ENCODE peak calls at places on chromosomes 16 and 17, in eight cellular contexts. W is uterus, E is IMR-90, R is AG04449, J is bronchial epithelial cell, N is AG09309, B is prostate gland, O is fibroblast of mammary gland. D is an unnamed sample.

GRCh38 chr17:64250211-64250835 is 12.7 kb downstream of the TEX2 start:
- DNase-seq in W (no peak), E (no peak), R (no peak), J (peak), N (no peak), B (peak), O (no peak), D (peak)

GRCh38 chr17:81930142-81931125 is 2.9 kb upstream of the MAFG start:
- DNase-seq in W (no peak), E (no peak), R (no peak), J (no peak), N (no peak), B (no peak), O (no peak), D (no peak)

GRCh38 chr17:17499402-17500145 is 3.4 kb upstream of the RASD1 start:
- DNase-seq in W (no peak), E (no peak), R (no peak), J (no peak), N (no peak), B (no peak), O (no peak), D (no peak)

GRCh38 chr17:43880420-43880991 is 26.8 kb downstream of the MPP2 start:
- DNase-seq in W (no peak), E (no peak), R (no peak), J (peak), N (no peak), B (no peak), O (no peak), D (peak)

GRCh38 chr17:30375661-30376060 is 3.1 kb upstream of the CPD start:
- DNase-seq in W (no peak), E (peak), R (no peak), J (no peak), N (no peak), B (no peak), O (no peak), D (peak)

GRCh38 chr17:62933986-62934385 is 32.0 kb upstream of the TANC2 start:
- DNase-seq in W (no peak), E (no peak), R (no peak), J (no peak), N (no peak), B (no peak), O (peak), D (no peak)

GRCh38 chr17:40952675-40953074 is 14.1 kb downstream of the KRT39 start:
- DNase-seq in W (no peak), E (peak), R (peak), J (peak), N (peak), B (no peak), O (peak), D (peak)

GRCh38 chr16:72474511-72475123 is 302.7 kb upstream of the PMFBP1 start:
- DNase-seq in W (no peak), E (peak), R (peak), J (peak), N (peak), B (no peak), O (peak), D (peak)

GRCh38 chr17:3754458-3755334 is 31.0 kb downstream of the HASPIN start:
- DNase-seq in W (no peak), E (no peak), R (no peak), J (peak), N (no peak), B (peak), O (peak), D (peak)

GRCh38 chr16:12095275-12096161 is 119.0 kb downstream of the SNX29 start:
- DNase-seq in W (peak), E (peak), R (no peak), J (peak), N (no peak), B (peak), O (peak), D (peak)

GRCh38 chr16:2783581-2784375 is 3.6 kb downstream of the PRSS33 start:
- DNase-seq in W (peak), E (no peak), R (no peak), J (no peak), N (no peak), B (no peak), O (no peak), D (no peak)

GRCh38 chr16:9128346-9129342 is 37.2 kb downstream of the HAPSTR1 start:
- DNase-seq in W (no peak), E (no peak), R (no peak), J (no peak), N (no peak), B (no peak), O (no peak), D (peak)

GRCh38 chr17:2137342-2138098 is 82.6 kb downstream of the HIC1 start:
- DNase-seq in W (no peak), E (peak), R (no peak), J (peak), N (peak), B (peak), O (peak), D (peak)

GRCh38 chr17:10649031-10649430 is 8.1 kb downstream of the MYH3 start:
- DNase-seq in W (no peak), E (peak), R (peak), J (peak), N (peak), B (no peak), O (peak), D (peak)

GRCh38 chr16:85619089-85619850 is 6.1 kb downstream of the GSE1 start:
- DNase-seq in W (no peak), E (no peak), R (no peak), J (no peak), N (no peak), B (no peak), O (no peak), D (no peak)

GRCh38 chr17:60724647-60725046 is 47.0 kb downstream of the BCAS3 start:
- DNase-seq in W (no peak), E (no peak), R (no peak), J (no peak), N (no peak), B (no peak), O (no peak), D (no peak)

GRCh38 chr17:45813051-45813731 is 29.1 kb downstream of the CRHR1 start:
- DNase-seq in W (no peak), E (no peak), R (no peak), J (no peak), N (no peak), B (no peak), O (no peak), D (peak)

GRCh38 chr17:80970044-80970761 is 21.4 kb upstream of the CHMP6 start:
- DNase-seq in W (peak), E (no peak), R (no peak), J (no peak), N (no peak), B (peak), O (no peak), D (peak)

GRCh38 chr17:82832411-82832810 is 7.4 kb downstream of the ZNF750 start:
- DNase-seq in W (no peak), E (no peak), R (no peak), J (no peak), N (no peak), B (no peak), O (no peak), D (no peak)

GRCh38 chr17:3447625-3448024 is 14.0 kb upstream of the OR1E2 start:
- DNase-seq in W (no peak), E (no peak), R (no peak), J (peak), N (no peak), B (no peak), O (peak), D (peak)

GRCh38 chr16:59259074-59259963 is 525.2 kb upstream of the GOT2 start:
- DNase-seq in W (no peak), E (no peak), R (no peak), J (no peak), N (no peak), B (no peak), O (no peak), D (no peak)

GRCh38 chr16:3509470-3509928 is 8.7 kb downstream of the CLUAP1 start:
- DNase-seq in W (no peak), E (no peak), R (no peak), J (peak), N (no peak), B (no peak), O (no peak), D (peak)

GRCh38 chr16:19907161-19907992 is 22.7 kb upstream of the GPRC5B start:
- DNase-seq in W (peak), E (peak), R (no peak), J (peak), N (peak), B (peak), O (peak), D (peak)

GRCh38 chr17:43595466-43595865 is 49.3 kb upstream of the ETV4 start:
- DNase-seq in W (no peak), E (no peak), R (no peak), J (peak), N (no peak), B (no peak), O (no peak), D (peak)

GRCh38 chr17:47660064-47660492 is 10.4 kb downstream of the KPNB1 start:
- DNase-seq in W (no peak), E (no peak), R (no peak), J (no peak), N (no peak), B (no peak), O (no peak), D (no peak)

GRCh38 chr16:62283-62682 is 8.7 kb downstream of the SNRNP25 start:
- DNase-seq in W (no peak), E (no peak), R (no peak), J (no peak), N (no peak), B (no peak), O (no peak), D (no peak)

GRCh38 chr16:8644151-8644512 is 22.6 kb downstream of the METTL22 start:
- DNase-seq in W (no peak), E (no peak), R (no peak), J (no peak), N (no peak), B (no peak), O (no peak), D (no peak)

GRCh38 chr17:76864024-76864423 is 4.2 kb upstream of the MGAT5B start:
- DNase-seq in W (no peak), E (no peak), R (no peak), J (no peak), N (no peak), B (no peak), O (no peak), D (no peak)

GRCh38 chr17:79799538-79800324 is 2.9 kb upstream of the CBX8 start:
- DNase-seq in W (no peak), E (no peak), R (no peak), J (no peak), N (no peak), B (no peak), O (no peak), D (no peak)

GRCh38 chr17:15432807-15433547 is 34.4 kb downstream of the CDRT4 start:
- DNase-seq in W (peak), E (peak), R (no peak), J (no peak), N (peak), B (no peak), O (peak), D (no peak)

GRCh38 chr16:4709481-4709880 is 16.1 kb downstream of the NUDT16L1 start:
- DNase-seq in W (no peak), E (peak), R (no peak), J (no peak), N (no peak), B (no peak), O (peak), D (no peak)

GRCh38 chr16:84754353-84754856 is 54.6 kb downstream of the USP10 start:
- DNase-seq in W (peak), E (peak), R (peak), J (peak), N (peak), B (peak), O (peak), D (peak)

GRCh38 chr17:48592592-48592991 is 987 bp downstream of the HOXB5 start:
- DNase-seq in W (no peak), E (peak), R (no peak), J (no peak), N (no peak), B (no peak), O (no peak), D (no peak)

GRCh38 chr17:67813803-67814180 is 11.5 kb upstream of the BPTF start:
- DNase-seq in W (no peak), E (no peak), R (no peak), J (no peak), N (no peak), B (no peak), O (no peak), D (no peak)
- H3K4me3 ChIP-seq in W (no peak), E (no peak), R (no peak), J (no peak), N (no peak), B (no peak), O (no peak), D (no peak)

GRCh38 chr16:73565263-73565662 is 517.3 kb upstream of the ZFHX3 start:
- DNase-seq in W (no peak), E (no peak), R (no peak), J (peak), N (peak), B (no peak), O (no peak), D (peak)
- TF ChIP-seq CTCF in W (no peak), E (no peak), R (no peak), J (peak), N (peak), B (no peak), O (no peak), D (peak)

GRCh38 chr16:55331648-55332185 is 7.7 kb downstream of the IRX6 start:
- DNase-seq in W (no peak), E (no peak), R (no peak), J (no peak), N (no peak), B (no peak), O (no peak), D (no peak)
- H3K4me3 ChIP-seq in W (no peak), E (no peak), R (no peak), J (no peak), N (no peak), B (no peak), O (no peak), D (no peak)

DNA sequence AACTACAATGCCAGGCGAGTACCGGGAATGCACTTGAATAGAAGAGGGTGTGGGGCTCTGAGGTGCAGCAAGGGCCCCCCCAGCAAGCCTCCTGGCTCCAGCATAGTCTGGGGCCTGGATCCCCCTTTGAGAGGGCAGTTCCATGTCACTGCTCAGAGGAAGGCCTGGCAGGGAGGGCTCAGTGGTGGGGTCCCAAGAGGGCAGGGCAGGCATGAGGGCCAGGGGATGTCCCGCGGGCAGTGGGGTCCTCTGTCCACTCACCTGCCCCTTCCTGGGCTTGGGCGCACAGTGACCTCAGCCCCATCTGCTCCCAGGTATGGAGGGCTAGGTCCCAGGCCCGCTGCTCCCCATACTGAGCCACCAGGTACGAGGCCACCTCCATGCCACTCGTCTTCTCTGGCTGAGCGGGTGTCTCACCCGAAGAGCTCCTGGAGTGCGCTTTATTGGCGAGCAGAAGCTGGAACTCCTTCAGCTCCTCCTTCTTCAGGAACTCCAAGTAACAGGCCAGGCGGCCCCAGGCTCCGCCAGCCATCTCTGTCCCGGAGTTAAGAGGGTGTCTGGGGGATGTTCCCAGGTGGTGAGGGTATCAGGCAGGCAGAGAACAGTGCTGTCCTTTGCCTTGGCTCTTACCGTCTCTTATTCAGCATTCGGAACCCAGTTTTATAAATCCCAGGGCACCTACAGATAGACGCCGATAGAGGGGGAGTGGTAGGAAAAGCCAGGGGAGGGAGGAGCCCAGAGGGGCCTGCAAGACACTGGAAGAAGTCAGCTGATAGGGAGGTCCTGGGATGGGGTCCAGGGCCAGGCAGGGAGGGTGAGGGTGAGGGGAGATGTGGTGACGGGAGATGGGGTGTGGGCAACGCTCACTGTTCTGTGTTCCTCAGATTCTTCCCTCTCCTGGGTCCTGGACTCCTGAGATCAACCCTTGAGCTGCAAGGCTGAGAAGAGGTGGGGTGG is 605 bp downstream of the NLRP1 start:
- DNase-seq in W (peak), E (peak), R (no peak), J (peak), N (no peak), B (no peak), O (peak), D (no peak)
- TF ChIP-seq CTCF in W (no peak), E (no peak), R (no peak), J (no peak), N (peak), B (no peak), O (peak), D (no peak)